ENCODE peak calls at places on chromosome 2, in five cellular contexts. One of them, this sample, is unnamed.

GRCh38 chr2:45134726-45135125 is 125.5 kb upstream of the SIX2 start:
- DNase-seq in left lobe of liver: no peak
- DNase-seq in amniotic stem cell: no peak
- DNase-seq in K562: no peak
- DNase-seq in A549: peak; percentile 11
- DNase-seq in this sample: no peak

GRCh38 chr2:239499989-239500914 is 99.4 kb upstream of the HDAC4 start:
- DNase-seq in left lobe of liver: no peak
- DNase-seq in amniotic stem cell: no peak
- DNase-seq in K562: no peak
- DNase-seq in A549: no peak
- DNase-seq in this sample: no peak

GRCh38 chr2:219125225-219125885 is 35.3 kb downstream of the NHEJ1 start:
- DNase-seq in left lobe of liver: peak; percentile 80
- DNase-seq in A549: peak; percentile 57
- DNase-seq in K562: peak; percentile 70
- DNase-seq in amniotic stem cell: no peak
- DNase-seq in this sample: peak; percentile 91

GRCh38 chr2:214934006-214934405 is 124.5 kb upstream of the BARD1 start:
- DNase-seq in K562: no peak
- DNase-seq in A549: peak; percentile 1
- DNase-seq in amniotic stem cell: no peak
- DNase-seq in left lobe of liver: no peak
- DNase-seq in this sample: no peak

GRCh38 chr2:157628282-157628531 is 457 bp downstream of the ACVR1C start:
- DNase-seq in A549: no peak
- DNase-seq in K562: no peak
- DNase-seq in amniotic stem cell: no peak
- DNase-seq in left lobe of liver: no peak
- DNase-seq in this sample: peak; percentile 30

GRCh38 chr2:239819974-239820555 is 205.1 kb downstream of the NDUFA10 start:
- DNase-seq in left lobe of liver: no peak
- DNase-seq in A549: no peak
- DNase-seq in amniotic stem cell: no peak
- DNase-seq in K562: peak; percentile 11
- DNase-seq in this sample: no peak

GRCh38 chr2:168348076-168348475 is 100.7 kb upstream of the STK39 start:
- DNase-seq in A549: peak; percentile 49
- DNase-seq in amniotic stem cell: no peak
- DNase-seq in left lobe of liver: no peak
- DNase-seq in K562: peak; percentile 57
- DNase-seq in this sample: peak; percentile 25

GRCh38 chr2:108288534-108289106 is at the start of gene SULT1C2:
- DNase-seq in left lobe of liver: no peak
- DNase-seq in A549: peak; percentile 23
- DNase-seq in K562: no peak
- DNase-seq in amniotic stem cell: no peak
- DNase-seq in this sample: no peak

GRCh38 chr2:223989206-223989859 is 32.1 kb downstream of the MRPL44 start:
- DNase-seq in A549: peak; percentile 30
- DNase-seq in amniotic stem cell: no peak
- DNase-seq in left lobe of liver: no peak
- DNase-seq in K562: peak; percentile 8
- DNase-seq in this sample: peak; percentile 70